ENCODE peak calls at places on chromosome 6, in four cellular contexts. R is C1 segment of cervical spinal cord, N is GM13977, W is anterior cingulate cortex. A is an unnamed sample.

GRCh38 chr6:158068893-158069799 is 87.5 kb downstream of the SYNJ2 start:
- DNase-seq in R (no peak), N (no peak), W (no peak), A (no peak)

GRCh38 chr6:89412071-89413005 is at the start of gene RRAGD:
- DNase-seq in R (peak; percentile 71), N (peak; percentile 88), W (peak; percentile 78), A (peak; percentile 80)

GRCh38 chr6:149032318-149032598 is 285.3 kb upstream of the TAB2 start:
- DNase-seq in R (no peak), N (no peak), W (no peak), A (no peak)

GRCh38 chr6:22789315-22789714 is 219.9 kb downstream of the HDGFL1 start:
- DNase-seq in R (no peak), N (no peak), W (no peak), A (no peak)

GRCh38 chr6:47061631-47062300 is 19.6 kb upstream of the ADGRF1 start:
- DNase-seq in R (peak; percentile 27), N (no peak), W (no peak), A (peak; percentile 84)

GRCh38 chr6:100944644-100945043 is 63.5 kb upstream of the ASCC3 start:
- DNase-seq in R (no peak), N (no peak), W (no peak), A (no peak)

GRCh38 chr6:158488065-158488464 is 71.8 kb upstream of the TMEM181 start:
- DNase-seq in R (no peak), N (no peak), W (no peak), A (peak; percentile 20)

GRCh38 chr6:17002123-17002522 is 99.7 kb upstream of the STMND1 start:
- DNase-seq in R (no peak), N (no peak), W (no peak), A (no peak)